ENCODE peak calls at places on chromosomes 7 and 10, in five cellular contexts. R is NT2/D1; F is COR-L47; S is activated CD8-positive, alpha-beta memory T cell treated with anti-CD3 and anti-CD28 coated beads, Interleukin-2, amount 50 U/mL, for 48 hours; O is RWPE2. Z is an unnamed sample.

GRCh38 chr10:103789141-103789540 is 66.2 kb downstream of the SH3PXD2A start:
- DNase-seq in O (no peak), R (no peak), S (no peak), F (no peak), Z (no peak)

GRCh38 chr7:50684011-50684701 is 98.5 kb downstream of the GRB10 start:
- DNase-seq in R (no peak), S (no peak), O (no peak), F (no peak), Z (no peak)

GRCh38 chr7:25180946-25181345 is 47.3 kb downstream of the NPVF start:
- DNase-seq in S (no peak), O (no peak), F (no peak), R (no peak), Z (no peak)

GRCh38 chr7:72032934-72033333 is 379.2 kb downstream of the CALN1 start:
- DNase-seq in F (no peak), R (no peak), S (no peak), O (no peak), Z (no peak)

GRCh38 chr10:42149027-42149700 is 489.2 kb downstream of the ZNF33B start:
- DNase-seq in R (no peak), S (no peak), F (no peak), O (peak; percentile 59), Z (no peak)

GRCh38 chr10:129919358-129919757 is 44.7 kb downstream of the EBF3 start:
- DNase-seq in S (no peak), O (no peak), F (no peak), R (no peak), Z (no peak)

GRCh38 chr7:35424869-35425495 is 171.1 kb upstream of the TBX20 start:
- DNase-seq in S (peak; percentile 67), R (peak; percentile 60), O (no peak), F (peak; percentile 64), Z (no peak)

GRCh38 chr10:107284187-107284586 is 119.7 kb upstream of the SORCS1 start:
- DNase-seq in F (no peak), O (no peak), S (no peak), R (peak; percentile 22), Z (no peak)

GRCh38 chr7:17021205-17021604 is 139.4 kb upstream of the AGR3 start:
- DNase-seq in R (no peak), F (no peak), O (no peak), S (no peak), Z (no peak)

GRCh38 chr10:111707066-111707465 is 476.5 kb downstream of the GPAM start:
- DNase-seq in F (no peak), S (no peak), R (no peak), O (no peak), Z (no peak)

GRCh38 chr7:35785250-35785649 is 15.6 kb upstream of the SEPTIN7 start:
- DNase-seq in O (no peak), R (no peak), S (no peak), F (no peak), Z (no peak)

GRCh38 chr10:84310470-84310869 is 17.9 kb upstream of the CCSER2 start:
- DNase-seq in O (no peak), F (no peak), S (no peak), R (no peak), Z (no peak)

GRCh38 chr10:118868618-118869017 is 113.8 kb upstream of the CACUL1 start:
- DNase-seq in O (no peak), S (no peak), R (no peak), F (no peak), Z (no peak)

GRCh38 chr10:124842721-124843120 is 41.1 kb downstream of the ABRAXAS2 start:
- DNase-seq in O (no peak), S (no peak), F (no peak), R (no peak), Z (no peak)

GRCh38 chr10:42984761-42985325 is 92.0 kb upstream of the RET start:
- DNase-seq in S (peak; percentile 44), R (no peak), F (no peak), O (no peak), Z (peak; percentile 91)

Z was measured in vagina.